ENCODE peak calls at places on chromosomes 4 and X, in four cellular contexts. U is GM12878, Z is endothelial cell of umbilical vein, W is K562. X is an unnamed sample.

GRCh38 chrX:87664381-87664780 is 146.8 kb downstream of the KLHL4 start:
- DNase-seq in U (no peak), Z (peak), W (no peak), X (peak)

GRCh38 chr4:183905081-183905592 is at the start of gene STOX2:
- DNase-seq in U (no peak), Z (peak), W (no peak), X (peak)

GRCh38 chrX:150772150-150772970 is 79.2 kb downstream of the MTMR1 start:
- DNase-seq in U (no peak), W (peak), Z (peak), X (no peak)

GRCh38 chrX:72381439-72382198 is 75.9 kb upstream of the CITED1 start:
- DNase-seq in W (no peak), U (no peak), Z (peak), X (no peak)

GRCh38 chr4:73970945-73971344 is 10.9 kb downstream of the PF4 start:
- DNase-seq in Z (no peak), U (no peak), W (no peak), X (no peak)

GRCh38 chr4:28277931-28278330 is 1417.3 kb downstream of the STIM2 start:
- DNase-seq in W (no peak), U (no peak), Z (peak), X (no peak)

GRCh38 chrX:129755779-129756650 is 17.2 kb downstream of the XPNPEP2 start:
- DNase-seq in W (peak), Z (no peak), U (no peak), X (no peak)

GRCh38 chr4:5809216-5809776 is 83.6 kb downstream of the CRMP1 start:
- DNase-seq in W (no peak), U (no peak), Z (no peak), X (no peak)

GRCh38 chr4:5691491-5692132 is 16.7 kb downstream of the EVC2 start:
- DNase-seq in W (no peak), Z (no peak), U (no peak), X (no peak)

GRCh38 chr4:171142639-171143038 is 670.6 kb upstream of the GALNTL6 start:
- DNase-seq in W (no peak), Z (no peak), U (no peak), X (no peak)

GRCh38 chrX:120269379-120270035 is 18.9 kb downstream of the ZBTB33 start:
- DNase-seq in U (no peak), W (no peak), Z (no peak), X (no peak)

GRCh38 chr4:4603592-4603991 is 61.7 kb upstream of the STX18 start:
- DNase-seq in W (no peak), Z (no peak), U (no peak), X (no peak)

GRCh38 chr4:31411606-31412005 is 691.4 kb downstream of the PCDH7 start:
- DNase-seq in W (no peak), Z (no peak), U (no peak), X (no peak)

GRCh38 chrX:9339603-9340569 is 125.0 kb upstream of the TBL1X start:
- DNase-seq in U (no peak), Z (no peak), W (no peak), X (no peak)

DNA sequence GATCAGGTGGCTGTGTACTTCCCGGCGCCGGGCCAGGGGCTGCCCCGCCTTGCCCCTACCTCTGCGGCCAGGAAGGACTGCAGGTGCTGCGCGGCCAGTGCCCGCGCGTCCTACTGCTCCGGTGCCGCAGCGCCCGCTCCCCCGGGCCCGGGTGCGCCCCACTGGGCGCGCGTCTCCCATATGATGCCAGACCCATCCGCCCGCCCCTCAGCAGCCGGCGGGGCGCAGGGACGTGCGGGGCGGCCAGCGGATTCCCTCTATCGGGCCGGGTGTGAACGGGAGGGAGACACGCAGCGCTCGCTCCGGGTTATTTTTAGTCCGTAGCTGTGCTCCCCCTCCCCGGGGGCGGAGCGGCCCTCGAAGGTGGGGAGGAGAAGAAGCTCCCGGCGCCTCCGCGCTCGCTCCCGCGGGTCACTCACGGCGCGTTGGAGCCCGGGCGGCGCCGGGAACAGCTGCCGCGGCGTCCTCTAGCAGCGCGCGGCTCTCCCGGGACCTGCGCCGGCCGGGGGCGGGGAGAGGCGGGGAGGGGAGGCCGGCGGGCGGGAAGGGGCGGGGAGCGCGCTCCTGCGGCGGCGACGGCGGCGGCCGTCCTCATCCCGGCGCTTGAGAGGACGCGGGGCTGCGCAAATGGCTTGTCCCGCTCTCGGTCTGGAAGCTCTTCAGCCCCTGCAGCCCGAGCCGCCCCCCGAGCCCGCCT is 103.6 kb downstream of the UCHL1 start:
- DNase-seq in W (peak), U (no peak), Z (peak), X (no peak)
- TF ChIP-seq EZH2 in W (no peak), U (no peak), Z (no peak), X (no peak)

GRCh38 chr4:153539058-153539826 is 73.1 kb downstream of the TMEM131L start:
- DNase-seq in W (no peak), U (no peak), Z (no peak), X (no peak)

GRCh38 chr4:153541426-153542096 is 75.4 kb downstream of the TMEM131L start:
- DNase-seq in U (no peak), W (no peak), Z (no peak), X (no peak)

GRCh38 chr4:153537493-153537960 is 71.4 kb downstream of the TMEM131L start:
- DNase-seq in U (no peak), Z (no peak), W (no peak), X (no peak)

GRCh38 chr4:153535735-153536494 is 69.8 kb downstream of the TMEM131L start:
- DNase-seq in Z (peak), W (no peak), U (no peak), X (no peak)

GRCh38 chr4:153538408-153539057 is 72.4 kb downstream of the TMEM131L start:
- DNase-seq in Z (no peak), W (no peak), U (no peak), X (no peak)
- TF ChIP-seq POLR2AphosphoS5 in Z (no peak), W (no peak), U (no peak), X (no peak)

DNA sequence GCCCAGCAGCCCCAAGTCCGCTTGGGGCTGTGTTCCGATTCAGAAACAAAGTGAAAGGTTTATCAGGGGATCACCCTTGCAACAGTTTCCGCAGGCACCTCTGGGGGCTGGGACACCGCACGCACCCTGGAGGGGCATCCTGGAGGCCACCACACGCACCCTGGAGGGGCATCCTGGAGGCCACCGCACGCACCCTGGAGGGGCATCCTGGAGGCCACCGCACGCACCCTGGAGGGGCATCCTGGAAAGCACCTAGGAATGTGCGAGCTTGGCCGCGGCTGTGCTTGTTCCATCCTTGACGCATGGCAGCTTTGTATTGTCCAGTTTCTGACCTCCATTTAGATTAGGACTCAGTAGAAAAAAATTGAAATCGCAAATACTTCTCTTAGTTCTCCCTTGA is 21.3 kb upstream of the CBR4 start:
- DNase-seq in Z (no peak), U (no peak), W (no peak), X (no peak)
- H3K9ac ChIP-seq in Z (no peak), U (no peak), W (no peak), X (no peak)

GRCh38 chr4:104751468-104751867 is 256.8 kb upstream of the CXXC4 start:
- DNase-seq in W (no peak), Z (no peak), U (no peak), X (no peak)

GRCh38 chr4:104747635-104748034 is 252.9 kb upstream of the CXXC4 start:
- DNase-seq in Z (no peak), W (no peak), U (no peak), X (no peak)

GRCh38 chr4:104752337-104752736 is 257.6 kb upstream of the CXXC4 start:
- DNase-seq in U (peak), W (no peak), Z (no peak), X (no peak)

GRCh38 chr4:104749062-104749461 is 254.4 kb upstream of the CXXC4 start:
- DNase-seq in W (no peak), Z (no peak), U (peak), X (no peak)

DNA sequence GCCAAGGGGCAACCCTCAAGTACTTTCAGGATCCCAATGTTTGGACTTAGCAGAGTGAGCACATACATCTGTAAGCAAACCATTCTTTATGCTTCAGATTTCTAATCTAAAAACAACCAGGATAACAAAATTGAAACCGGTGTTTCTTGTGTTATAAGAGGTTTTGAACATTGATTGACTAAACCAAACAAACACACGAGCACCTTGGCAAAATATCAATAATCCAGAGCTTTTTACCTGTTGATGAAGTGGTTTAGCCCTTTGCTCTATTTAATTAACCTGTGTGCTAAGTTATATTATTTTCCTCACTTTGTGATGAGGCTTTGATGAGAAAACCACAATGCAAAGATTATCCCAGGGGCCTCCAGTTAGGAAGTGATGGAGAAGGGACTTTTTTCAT is 255.3 kb upstream of the CXXC4 start:
- DNase-seq in Z (no peak), U (no peak), W (no peak), X (no peak)
- TF ChIP-seq EZH2 in Z (no peak), U (no peak), W (no peak), X (no peak)

GRCh38 chrX:319579-320125 is 1.1 kb upstream of the GTPBP6 start:
- DNase-seq in U (no peak), Z (no peak), W (no peak), X (no peak)

GRCh38 chrX:316351-317325 is 2.0 kb downstream of the GTPBP6 start:
- DNase-seq in Z (no peak), U (no peak), W (no peak), X (no peak)

GRCh38 chrX:318739-319578 is at the start of gene GTPBP6:
- DNase-seq in W (peak), U (peak), Z (peak), X (peak)

GRCh38 chrX:317424-318067 is 1.1 kb downstream of the GTPBP6 start:
- DNase-seq in Z (no peak), W (peak), U (no peak), X (no peak)

GRCh38 chrX:318068-318738 is 393 bp downstream of the GTPBP6 start:
- DNase-seq in U (peak), W (peak), Z (peak), X (peak)
- TF ChIP-seq POLR2AphosphoS5 in U (peak), W (peak), Z (no peak), X (peak)

DNA sequence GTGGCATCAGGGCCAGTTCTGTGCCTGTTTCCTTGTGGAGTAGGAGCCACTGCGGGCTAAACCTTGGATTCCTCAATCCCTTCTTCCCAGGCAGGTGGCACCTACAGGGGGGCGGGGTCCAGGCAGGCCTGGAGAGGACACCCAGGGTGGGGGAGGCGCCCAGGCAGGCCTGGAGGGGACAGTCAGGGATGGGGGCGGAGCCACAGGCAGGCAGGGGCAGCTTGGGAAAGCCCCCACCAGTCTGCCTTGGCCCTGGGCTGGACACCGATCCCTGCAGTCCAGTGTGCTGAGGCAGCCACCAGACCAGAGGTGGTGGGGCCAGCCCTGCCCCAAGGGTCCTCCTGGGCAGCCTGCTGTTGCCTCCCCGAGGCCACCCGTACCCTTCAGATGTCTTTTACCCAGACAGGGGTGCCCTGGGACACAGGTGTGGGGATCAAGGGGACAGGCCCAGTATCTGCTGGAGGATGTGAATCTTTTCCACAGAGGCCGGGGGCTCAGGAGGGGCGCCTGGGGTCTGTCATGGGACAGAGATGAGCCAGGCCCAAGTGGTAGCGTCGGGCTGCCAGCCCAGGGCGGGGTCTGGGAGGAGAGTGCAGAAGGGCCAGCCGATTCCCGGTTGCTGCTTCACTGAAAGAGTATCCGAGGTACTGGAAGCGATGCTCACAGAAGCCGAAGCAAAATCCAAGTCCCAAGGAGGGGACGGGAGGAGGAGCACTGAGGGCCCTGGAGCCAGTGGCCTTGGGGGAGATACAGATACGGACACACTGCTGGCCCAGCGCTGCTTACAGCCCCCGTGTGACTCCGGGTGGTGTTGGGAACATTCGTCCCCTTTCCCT is 34.5 kb downstream of the LRPAP1 start:
- DNase-seq in U (no peak), W (peak), Z (no peak), X (no peak)
- H3K9ac ChIP-seq in U (no peak), W (no peak), Z (no peak), X (no peak)

DNA sequence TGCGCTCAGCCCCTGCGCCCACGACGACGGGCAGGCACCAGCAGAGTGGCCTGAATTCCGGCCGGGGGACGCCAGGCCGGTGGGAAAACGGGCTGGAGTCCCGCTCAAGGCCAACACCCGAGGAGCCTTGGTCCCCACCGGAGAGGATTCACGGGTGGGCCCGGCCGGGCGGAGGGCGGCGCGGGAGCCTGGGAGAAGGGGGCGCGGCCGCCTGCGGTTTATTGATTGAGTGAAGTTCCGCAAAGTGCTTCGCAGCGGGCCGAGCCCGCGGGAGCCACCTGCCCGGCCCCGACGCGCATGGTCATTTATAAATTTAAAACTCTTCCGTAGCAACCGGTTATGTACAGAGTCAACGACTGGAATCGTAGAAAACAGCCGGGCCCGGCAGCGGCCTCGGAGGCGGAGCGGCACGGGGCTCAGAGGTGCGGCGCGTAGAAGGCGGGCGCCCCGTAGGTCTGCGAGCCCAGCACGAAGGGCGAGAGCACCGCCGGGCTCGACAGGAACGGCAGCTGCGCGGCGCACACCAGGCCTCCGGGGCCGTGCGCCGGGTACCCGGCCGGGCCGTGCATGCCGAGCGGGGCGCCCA is 3.6 kb downstream of the NKX1-1 start:
- DNase-seq in U (no peak), W (no peak), Z (no peak), X (no peak)
- TF ChIP-seq EZH2 in U (no peak), W (no peak), Z (peak), X (no peak)

DNA sequence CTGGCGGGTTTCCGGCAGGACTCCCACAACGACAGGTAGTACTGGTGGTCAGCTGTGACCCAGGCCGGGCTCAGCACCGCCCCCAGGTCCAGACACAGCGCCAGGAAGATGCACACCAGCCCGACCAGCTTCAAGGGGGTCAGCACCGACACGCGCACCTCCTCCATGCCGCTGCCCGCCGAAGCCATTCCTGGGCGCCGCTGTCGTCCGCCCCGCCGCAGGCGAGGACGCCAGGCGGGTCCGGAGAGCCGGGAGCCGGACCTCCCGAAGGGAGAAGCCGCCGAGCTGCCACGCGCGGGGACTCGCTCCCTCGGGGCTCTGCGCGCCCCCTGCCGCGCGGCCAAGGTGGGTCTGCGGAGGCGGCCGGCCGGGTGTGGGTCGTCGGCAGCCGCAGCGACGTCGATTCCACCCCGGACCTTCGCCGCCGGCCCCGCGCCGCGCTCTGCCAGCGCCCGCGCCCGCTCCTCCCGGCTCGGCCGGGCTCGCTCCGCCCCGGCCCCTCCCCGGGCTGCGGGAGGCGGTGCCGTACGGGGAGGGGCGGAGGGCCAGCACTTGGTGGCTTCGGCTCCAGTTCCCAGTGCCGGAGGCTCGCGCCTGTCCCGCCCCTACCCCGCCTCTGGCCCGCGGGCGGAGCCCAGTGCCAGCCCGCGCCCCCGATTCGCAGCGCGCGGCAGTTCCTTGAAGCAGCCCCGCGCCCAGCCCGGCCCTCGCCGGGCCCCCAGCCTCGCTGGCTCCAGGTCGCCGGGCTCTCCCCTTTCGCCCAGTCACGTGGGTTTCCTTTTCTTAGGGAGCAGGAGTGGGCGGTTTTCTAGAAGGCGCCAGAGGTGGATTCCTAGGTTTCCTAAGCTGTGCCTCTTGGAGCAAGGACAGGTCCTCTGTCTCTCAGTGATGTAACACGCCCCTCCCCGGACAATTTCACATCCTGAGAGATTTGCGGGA is at the start of gene TMEM47:
- DNase-seq in Z (peak), U (no peak), W (peak), X (no peak)
- TF ChIP-seq POLR2AphosphoS5 in Z (peak), U (no peak), W (no peak), X (peak)

GRCh38 chr4:83316459-83317170 is 18.0 kb downstream of the HPSE start:
- DNase-seq in U (no peak), W (no peak), Z (no peak), X (no peak)

GRCh38 chr4:83326546-83326945 is 8.1 kb downstream of the HPSE start:
- DNase-seq in U (no peak), Z (no peak), W (no peak), X (no peak)

GRCh38 chr4:83323136-83323535 is 11.5 kb downstream of the HPSE start:
- DNase-seq in Z (no peak), U (no peak), W (no peak), X (no peak)

GRCh38 chr4:83320548-83320947 is 14.1 kb downstream of the HPSE start:
- DNase-seq in Z (peak), U (no peak), W (no peak), X (no peak)
- H3K9ac ChIP-seq in Z (no peak), U (no peak), W (no peak), X (no peak)

DNA sequence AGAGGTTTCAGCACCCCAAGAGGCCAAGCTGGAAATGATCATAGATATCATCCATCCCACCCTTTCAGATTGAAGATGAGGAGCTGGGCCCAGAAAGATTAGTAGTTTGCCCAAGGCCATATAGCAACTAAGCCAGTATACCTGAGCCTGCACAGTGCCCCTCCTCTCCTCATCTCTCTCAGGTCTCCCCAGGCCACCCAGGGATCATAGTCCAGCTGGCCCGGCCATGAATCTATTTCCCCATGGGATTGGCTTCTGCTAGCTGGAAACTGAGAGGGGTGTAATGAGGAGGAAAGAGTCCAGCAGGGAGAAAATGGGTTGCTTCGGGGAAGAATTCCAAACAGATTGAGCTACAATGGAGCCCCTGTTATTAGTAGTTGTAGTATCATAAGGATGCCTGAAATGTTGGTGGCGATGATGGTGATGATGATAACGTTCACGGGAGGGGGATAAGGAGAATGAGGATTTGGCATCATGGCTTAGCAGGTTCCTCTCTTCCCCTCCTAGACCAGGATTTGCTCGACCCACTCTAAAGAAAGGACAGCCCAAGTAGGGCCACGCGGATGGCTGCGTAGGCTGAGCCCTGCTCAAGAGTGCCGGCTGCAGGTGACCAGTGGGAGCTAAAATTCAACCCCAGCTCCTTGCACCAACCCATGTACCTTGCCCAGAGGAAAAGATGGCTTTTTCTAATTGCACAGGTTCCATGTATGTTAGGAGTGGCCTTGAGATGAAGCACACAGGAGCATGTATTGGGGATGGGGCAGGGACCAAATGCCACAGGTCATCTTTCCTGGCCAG is 117.8 kb upstream of the PJA1 start:
- DNase-seq in W (no peak), U (no peak), Z (no peak), X (no peak)
- TF ChIP-seq EZH2 in W (no peak), U (no peak), Z (no peak), X (no peak)